ENCODE peak calls at places on chromosomes 13 and 19, in six cellular contexts. R is progenitor cell of endocrine pancreas, T is uterus, E is stomach, J is SK-N-SH, K is cardiac fibroblast. U is an unnamed sample.
A peak's percentile ranks its signal among the peaks of the same experiment; 100 is the strongest.

GRCh38 chr13:33999830-34000605 is 182.1 kb downstream of the RFC3 start:
- DNase-seq in R (no peak), T (no peak), E (no peak), J (no peak), K (no peak), U (no peak)

GRCh38 chr19:6103217-6103644 is 7.1 kb downstream of the RFX2 start:
- DNase-seq in R (no peak), T (peak; percentile 82), E (peak; percentile 85), J (no peak), K (peak; percentile 97), U (peak; percentile 82)

GRCh38 chr19:17601683-17602082 is 46.2 kb downstream of the COLGALT1 start:
- DNase-seq in R (no peak), T (no peak), E (no peak), J (no peak), K (no peak), U (no peak)

GRCh38 chr19:41958367-41959055 is 610 bp downstream of the RABAC1 start:
- DNase-seq in R (peak; percentile 71), T (peak; percentile 84), E (peak; percentile 93), J (peak; percentile 91), K (peak; percentile 71), U (peak; percentile 93)

GRCh38 chr13:50991624-50992610 is 82.3 kb downstream of the RNASEH2B start:
- DNase-seq in R (no peak), T (no peak), E (no peak), J (no peak), K (no peak), U (no peak)

GRCh38 chr19:18274303-18274775 is at the start of gene IQCN:
- DNase-seq in R (no peak), T (peak; percentile 58), E (peak; percentile 50), J (no peak), K (peak; percentile 68), U (peak; percentile 51)

GRCh38 chr13:21683034-21683733 is 12.3 kb downstream of the FGF9 start:
- DNase-seq in R (no peak), T (no peak), E (no peak), J (no peak), K (no peak), U (no peak)

GRCh38 chr19:30065680-30066606 is 123.9 kb downstream of the URI1 start:
- DNase-seq in R (no peak), T (no peak), E (peak; percentile 23), J (peak; percentile 16), K (no peak), U (no peak)

GRCh38 chr19:34452671-34453253 is 24.6 kb downstream of the UBA2 start:
- DNase-seq in R (no peak), T (no peak), E (no peak), J (no peak), K (no peak), U (no peak)

GRCh38 chr19:15443838-15444237 is 5.9 kb downstream of the WIZ start:
- DNase-seq in R (no peak), T (no peak), E (no peak), J (no peak), K (no peak), U (no peak)

GRCh38 chr13:37595162-37595561 is 3.4 kb downstream of the POSTN start:
- DNase-seq in R (no peak), T (no peak), E (no peak), J (no peak), K (peak; percentile 79), U (no peak)

GRCh38 chr19:10010247-10010691 is at the start of gene COL5A3:
- DNase-seq in R (no peak), T (peak; percentile 59), E (peak; percentile 27), J (peak; percentile 51), K (peak; percentile 77), U (peak; percentile 18)

GRCh38 chr19:34838753-34839431 is 65.9 kb upstream of the ZNF599 start:
- DNase-seq in R (peak; percentile 31), T (no peak), E (peak; percentile 25), J (no peak), K (peak; percentile 17), U (peak; percentile 26)

GRCh38 chr19:56350416-56351045 is 35.9 kb upstream of the ZSCAN5A start:
- DNase-seq in R (peak; percentile 18), T (peak; percentile 57), E (peak; percentile 39), J (peak; percentile 55), K (peak; percentile 61), U (peak; percentile 53)

GRCh38 chr13:44407891-44408290 is 34.3 kb downstream of the SERP2 start:
- DNase-seq in R (no peak), T (no peak), E (no peak), J (no peak), K (no peak), U (no peak)

GRCh38 chr13:45715351-45715750 is 13.2 kb downstream of the CBY2 start:
- DNase-seq in R (no peak), T (no peak), E (no peak), J (no peak), K (no peak), U (no peak)

GRCh38 chr19:4066176-4066606 is 508 bp downstream of the ZBTB7A start:
- DNase-seq in R (no peak), T (no peak), E (no peak), J (no peak), K (no peak), U (no peak)

GRCh38 chr19:12772323-12772722 is 3.0 kb downstream of the HOOK2 start:
- DNase-seq in R (no peak), T (no peak), E (no peak), J (no peak), K (peak; percentile 21), U (no peak)

GRCh38 chr19:46755853-46756543 is 9.7 kb upstream of the STRN4 start:
- DNase-seq in R (no peak), T (no peak), E (no peak), J (no peak), K (no peak), U (no peak)

GRCh38 chr19:46756544-46756888 is 10.3 kb upstream of the STRN4 start:
- DNase-seq in R (no peak), T (no peak), E (no peak), J (no peak), K (no peak), U (no peak)

GRCh38 chr19:46755077-46755852 is 9.0 kb upstream of the STRN4 start:
- DNase-seq in R (no peak), T (peak; percentile 52), E (no peak), J (no peak), K (peak; percentile 88), U (no peak)

GRCh38 chr19:46748325-46749109 is 2.3 kb upstream of the STRN4 start:
- DNase-seq in R (peak; percentile 35), T (peak; percentile 57), E (peak; percentile 69), J (peak; percentile 75), K (peak; percentile 79), U (peak; percentile 74)

GRCh38 chr19:46753420-46754155 is 7.3 kb upstream of the STRN4 start:
- DNase-seq in R (no peak), T (peak; percentile 67), E (peak; percentile 75), J (peak; percentile 77), K (no peak), U (peak; percentile 77)
- TF ChIP-seq CTCF in R (peak; percentile 46), T (peak; percentile 26), E (peak; percentile 43), J (peak; percentile 61), K (peak; percentile 45), U (peak; percentile 47)

GRCh38 chr13:32259116-32259515 is 56.0 kb downstream of the ZAR1L start:
- DNase-seq in R (no peak), T (no peak), E (no peak), J (no peak), K (no peak), U (no peak)
- TF ChIP-seq CTCF in R (peak; percentile 14), T (no peak), E (no peak), J (no peak), K (peak; percentile 19), U (peak; percentile 7)

GRCh38 chr19:1267441-1268391 is 1.4 kb upstream of the CIRBP start:
- DNase-seq in R (no peak), T (peak; percentile 65), E (no peak), J (no peak), K (no peak), U (peak; percentile 33)

GRCh38 chr19:1266818-1267440 is 2.2 kb upstream of the CIRBP start:
- DNase-seq in R (peak; percentile 82), T (peak; percentile 68), E (peak; percentile 80), J (peak; percentile 85), K (peak; percentile 64), U (peak; percentile 70)

GRCh38 chr19:1265611-1266115 is 3.5 kb upstream of the CIRBP start:
- DNase-seq in R (no peak), T (peak; percentile 75), E (no peak), J (no peak), K (peak; percentile 68), U (peak; percentile 51)

GRCh38 chr19:1264801-1265610 is 4.1 kb upstream of the CIRBP start:
- DNase-seq in R (no peak), T (peak; percentile 88), E (peak; percentile 73), J (no peak), K (peak; percentile 86), U (peak; percentile 76)

GRCh38 chr19:1266116-1266817 is 2.9 kb upstream of the CIRBP start:
- DNase-seq in R (no peak), T (peak; percentile 86), E (peak; percentile 89), J (peak; percentile 93), K (peak; percentile 89), U (peak; percentile 81)
- TF ChIP-seq CTCF in R (no peak), T (no peak), E (no peak), J (no peak), K (no peak), U (no peak)

GRCh38 chr13:95301947-95302386 is 716 bp upstream of the ABCC4 start:
- DNase-seq in R (no peak), T (no peak), E (no peak), J (peak; percentile 79), K (peak; percentile 44), U (no peak)
- TF ChIP-seq CTCF in R (no peak), T (no peak), E (no peak), J (peak; percentile 28), K (no peak), U (no peak)

U was measured in body of pancreas.